ENCODE peak calls at places on chromosomes 11 and 22, in five cellular contexts. F, B, T, H and J are unnamed samples.

GRCh38 chr11:118846181-118846946 is 37.3 kb upstream of the CXCR5 start:
- DNase-seq in F (no peak), B (no peak), T (no peak), H (no peak), J (no peak)

GRCh38 chr11:125892994-125893393 is 5.5 kb downstream of the HYLS1 start:
- DNase-seq in F (no peak), B (no peak), T (no peak), H (no peak), J (no peak)

GRCh38 chr11:45238724-45239123 is 47.4 kb downstream of the SYT13 start:
- DNase-seq in F (no peak), B (no peak), T (no peak), H (no peak), J (no peak)

GRCh38 chr11:33930317-33931021 is 38.6 kb upstream of the LMO2 start:
- DNase-seq in F (peak; percentile 24), B (no peak), T (no peak), H (no peak), J (no peak)

GRCh38 chr22:41762980-41763779 is 37.3 kb upstream of the CCDC134 start:
- DNase-seq in F (no peak), B (peak; percentile 38), T (no peak), H (no peak), J (peak; percentile 16)

GRCh38 chr22:28891156-28891733 is 7.9 kb downstream of the ZNRF3 start:
- DNase-seq in F (no peak), B (no peak), T (no peak), H (no peak), J (no peak)

GRCh38 chr11:45473491-45473890 is 187.3 kb upstream of the SYT13 start:
- DNase-seq in F (no peak), B (no peak), T (no peak), H (no peak), J (no peak)

GRCh38 chr11:1516273-1517067 is 29.9 kb upstream of the MOB2 start:
- DNase-seq in F (no peak), B (no peak), T (peak; percentile 40), H (no peak), J (no peak)

GRCh38 chr11:43989162-43989961 is 46.9 kb downstream of the C11orf96 start:
- DNase-seq in F (peak; percentile 40), B (no peak), T (no peak), H (no peak), J (no peak)

GRCh38 chr22:23833911-23834317 is 4.9 kb downstream of the DERL3 start:
- DNase-seq in F (peak; percentile 13), B (no peak), T (no peak), H (no peak), J (no peak)

GRCh38 chr22:22210375-22210774 is 34.2 kb upstream of the VPREB1 start:
- DNase-seq in F (no peak), B (no peak), T (peak; percentile 51), H (no peak), J (no peak)

GRCh38 chr11:124474079-124474478 is 28.6 kb upstream of the OR8B8 start:
- DNase-seq in F (no peak), B (no peak), T (no peak), H (no peak), J (no peak)

GRCh38 chr22:47267531-47268282 is 505.3 kb downstream of the TBC1D22A start:
- DNase-seq in F (no peak), B (no peak), T (no peak), H (no peak), J (no peak)

GRCh38 chr22:47260551-47260950 is 498.1 kb downstream of the TBC1D22A start:
- DNase-seq in F (no peak), B (no peak), T (no peak), H (no peak), J (no peak)

GRCh38 chr22:47270463-47271135 is 508.1 kb downstream of the TBC1D22A start:
- DNase-seq in F (no peak), B (no peak), T (no peak), H (no peak), J (no peak)

GRCh38 chr22:47269689-47270088 is 507.2 kb downstream of the TBC1D22A start:
- DNase-seq in F (no peak), B (no peak), T (no peak), H (no peak), J (no peak)

GRCh38 chr22:47266329-47266728 is 503.9 kb downstream of the TBC1D22A start:
- DNase-seq in F (no peak), B (no peak), T (no peak), H (no peak), J (no peak)
- H3K9me3 ChIP-seq in F (no peaks in the 10 kb centered on the region), B (no peaks in the 10 kb centered on the region), T (no peaks in the 10 kb centered on the region), H (no peaks in the 10 kb centered on the region), J (no peaks in the 10 kb centered on the region)

DNA sequence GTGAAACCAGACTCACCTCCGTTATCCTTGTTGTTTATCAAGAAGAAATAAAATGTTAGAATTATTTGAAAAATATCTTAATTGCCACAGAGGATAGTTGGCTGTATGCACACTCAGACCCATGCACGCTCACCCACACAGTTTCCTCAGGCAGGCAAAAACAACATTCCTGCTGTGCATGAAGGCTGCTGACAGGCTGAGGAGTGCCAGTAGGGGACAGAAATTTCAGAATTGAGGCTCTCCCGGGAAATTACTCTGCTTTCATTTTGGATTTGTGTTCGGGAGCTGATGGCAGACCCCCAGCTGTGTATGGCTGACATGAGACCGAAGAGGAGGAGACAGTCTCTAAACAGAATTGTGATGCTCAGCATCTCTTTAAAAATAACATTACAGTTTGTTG is 87.5 kb downstream of the AMOTL1 start:
- DNase-seq in F (no peak), B (no peak), T (no peak), H (no peak), J (no peak)
- H3K36me3 ChIP-seq in F (peaks cover 25% of the 10 kb centered on the region), B (no peaks in the 10 kb centered on the region), T (no peaks in the 10 kb centered on the region), H (no peaks in the 10 kb centered on the region), J (no peaks in the 10 kb centered on the region)

DNA sequence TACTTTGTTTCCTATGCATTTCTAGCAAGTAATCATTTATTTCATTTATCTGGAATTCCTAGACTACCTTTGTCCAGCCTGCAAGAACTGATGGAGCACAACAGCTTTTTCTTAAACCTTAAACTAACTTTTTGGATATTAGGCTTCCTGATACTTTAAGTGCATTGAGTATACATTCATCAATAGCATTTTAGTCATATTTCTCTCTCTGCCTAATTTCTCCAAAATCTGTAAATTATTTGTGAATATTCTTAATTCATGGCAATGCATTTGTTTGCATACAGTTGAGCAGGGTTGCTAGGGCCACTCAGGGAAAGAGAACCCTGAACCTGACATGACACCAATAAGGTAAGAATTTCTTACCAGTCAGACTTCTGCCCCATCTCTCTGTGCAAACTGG is 29.1 kb upstream of the APLNR start:
- DNase-seq in F (no peak), B (no peak), T (no peak), H (no peak), J (no peak)
- H3K4me1 ChIP-seq in F (no peaks in the 10 kb centered on the region), B (no peaks in the 10 kb centered on the region), T (no peaks in the 10 kb centered on the region), H (no peaks in the 10 kb centered on the region), J (no peaks in the 10 kb centered on the region)

DNA sequence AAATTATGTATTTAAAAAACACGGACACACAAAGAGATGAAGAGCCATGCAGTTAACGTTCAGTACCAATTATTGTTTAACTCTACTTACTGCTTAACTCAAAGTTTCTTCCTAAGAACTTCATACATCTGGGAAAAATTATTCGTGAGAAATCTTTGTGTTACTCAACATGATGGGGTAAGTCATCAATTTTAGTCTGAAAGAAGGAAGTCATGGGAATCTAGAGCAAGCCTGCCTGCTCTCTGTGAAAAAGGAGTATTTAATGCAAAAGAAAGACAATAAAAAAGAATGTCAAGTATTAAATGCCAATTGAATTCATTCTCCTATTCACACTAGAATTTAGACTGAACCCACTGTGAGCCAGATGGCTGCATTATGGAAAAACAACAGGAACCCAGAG is 16.0 kb downstream of the TMEM123 start:
- DNase-seq in F (no peak), B (no peak), T (no peak), H (no peak), J (no peak)
- H3K9me3 ChIP-seq in F (no peaks in the 10 kb centered on the region), B (no peaks in the 10 kb centered on the region), T (no peaks in the 10 kb centered on the region), H (no peaks in the 10 kb centered on the region), J (peaks cover 6% of the 10 kb centered on the region)

GRCh38 chr22:20951932-20952380 is 15.1 kb upstream of the AIFM3 start:
- DNase-seq in F (no peak), B (no peak), T (no peak), H (no peak), J (no peak)
- H3K36me3 ChIP-seq in F (peaks cover 49% of the 10 kb centered on the region), B (no peaks in the 10 kb centered on the region), T (peaks cover 44% of the 10 kb centered on the region), H (peaks cover 26% of the 10 kb centered on the region), J (peaks cover 53% of the 10 kb centered on the region)

GRCh38 chr11:10803676-10804075 is 5.0 kb downstream of the EIF4G2 start:
- DNase-seq in F (no peak), B (no peak), T (no peak), H (no peak), J (no peak)

GRCh38 chr11:10808553-10809372 is at the start of gene EIF4G2:
- DNase-seq in F (peak; percentile 99), B (peak; percentile 98), T (peak; percentile 99), H (peak; percentile 99), J (peak; percentile 99)

GRCh38 chr11:10806206-10806605 is 2.5 kb downstream of the EIF4G2 start:
- DNase-seq in F (no peak), B (no peak), T (no peak), H (no peak), J (no peak)

GRCh38 chr11:10807629-10808552 is 835 bp downstream of the EIF4G2 start:
- DNase-seq in F (peak; percentile 65), B (peak; percentile 51), T (peak; percentile 65), H (peak; percentile 73), J (peak; percentile 52)

GRCh38 chr11:10805741-10806140 is 3.0 kb downstream of the EIF4G2 start:
- DNase-seq in F (no peak), B (no peak), T (no peak), H (no peak), J (no peak)
- H3K4me1 ChIP-seq in F (peaks cover 38% of the 10 kb centered on the region), B (no peaks in the 10 kb centered on the region), T (peaks cover 71% of the 10 kb centered on the region), H (peaks cover 65% of the 10 kb centered on the region), J (peaks cover 44% of the 10 kb centered on the region)

GRCh38 chr22:36075724-36076123 is 47.1 kb upstream of the RBFOX2 start:
- DNase-seq in F (no peak), B (no peak), T (no peak), H (no peak), J (no peak)

GRCh38 chr22:36081023-36081431 is 52.4 kb upstream of the RBFOX2 start:
- DNase-seq in F (peak; percentile 78), B (no peak), T (no peak), H (no peak), J (no peak)

GRCh38 chr22:36075230-36075629 is 46.6 kb upstream of the RBFOX2 start:
- DNase-seq in F (no peak), B (no peak), T (no peak), H (no peak), J (no peak)

GRCh38 chr22:36079041-36079440 is 50.4 kb upstream of the RBFOX2 start:
- DNase-seq in F (no peak), B (no peak), T (no peak), H (no peak), J (no peak)

DNA sequence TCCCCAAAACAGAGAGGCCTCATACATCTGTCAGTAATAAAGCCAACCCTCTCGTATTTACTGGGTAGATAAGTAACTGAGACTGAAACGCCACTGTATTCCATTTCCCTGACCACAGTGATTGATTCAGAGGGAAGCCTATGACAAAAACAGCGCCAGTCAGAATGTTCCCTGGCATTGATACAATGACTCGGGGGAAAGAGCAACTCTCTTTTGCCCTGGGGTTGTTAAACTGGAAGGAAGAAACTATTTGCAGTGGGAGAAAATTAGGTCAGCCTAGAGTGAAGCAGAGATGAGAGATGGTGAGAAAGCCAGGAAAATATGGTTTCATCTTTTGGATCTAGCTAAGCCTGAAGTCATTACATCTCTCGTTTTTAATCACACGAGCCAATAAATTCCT is 48.6 kb upstream of the RBFOX2 start:
- DNase-seq in F (no peak), B (no peak), T (no peak), H (no peak), J (no peak)
- H3K9me3 ChIP-seq in F (no peaks in the 10 kb centered on the region), B (no peaks in the 10 kb centered on the region), T (no peaks in the 10 kb centered on the region), H (no peaks in the 10 kb centered on the region), J (no peaks in the 10 kb centered on the region)